ENCODE peak calls at places on chromosomes 3 and 15, in nine cellular contexts. B is GM12878, V is gastrocnemius medialis, A is cardiac muscle cell, H is neural progenitor cell, Q is mesendoderm, N is hepatocyte, R is PC-3, Y is psoas muscle. S is an unnamed sample.

GRCh38 chr3:118951089-118951488 is 83.6 kb downstream of the IGSF11 start:
- DNase-seq in R (no peak), A (no peak), V (no peak), Y (no peak), H (no peak), Q (no peak), B (no peak), N (no peak), S (no peak)

GRCh38 chr3:65210026-65210814 is 522.4 kb upstream of the ADAMTS9 start:
- DNase-seq in Q (no peak), Y (no peak), N (no peak), R (no peak), V (no peak), B (no peak), H (no peak), A (no peak), S (no peak)

GRCh38 chr15:35757790-35758189 is 211.8 kb upstream of the DPH6 start:
- DNase-seq in R (peak), Q (no peak), H (no peak), V (no peak), B (no peak), N (no peak), Y (no peak), A (no peak), S (no peak)

GRCh38 chr3:140922634-140923033 is 19.0 kb upstream of the SLC25A36 start:
- DNase-seq in A (peak), N (peak), B (no peak), V (no peak), Q (peak), Y (no peak), H (peak), R (peak), S (no peak)

GRCh38 chr3:64518496-64518895 is 169.3 kb downstream of the ADAMTS9 start:
- DNase-seq in H (no peak), R (peak), Q (no peak), N (no peak), V (no peak), A (no peak), Y (no peak), B (no peak), S (no peak)

GRCh38 chr3:123521179-123521969 is 63.5 kb downstream of the HACD2 start:
- DNase-seq in R (no peak), N (no peak), V (no peak), Q (no peak), A (peak), B (no peak), H (no peak), Y (no peak), S (no peak)

GRCh38 chr15:42037650-42038049 is 16.8 kb upstream of the PLA2G4E start:
- DNase-seq in V (no peak), Y (no peak), A (no peak), Q (no peak), N (no peak), H (no peak), R (peak), B (no peak), S (peak)

GRCh38 chr3:42497009-42497731 is 5.3 kb upstream of the VIPR1 start:
- DNase-seq in B (no peak), N (peak), H (peak), Q (peak), V (no peak), R (peak), Y (no peak), A (peak), S (peak)

GRCh38 chr3:154427685-154428291 is 2.2 kb downstream of the GPR149 start:
- DNase-seq in R (no peak), H (peak), B (no peak), V (no peak), Q (peak), N (no peak), Y (no peak), A (no peak), S (no peak)

GRCh38 chr15:56667517-56667916 is 65.8 kb downstream of the ZNF280D start:
- DNase-seq in V (no peak), H (no peak), B (no peak), Q (no peak), Y (no peak), N (no peak), A (no peak), R (no peak), S (no peak)

GRCh38 chr3:110608566-110608965 is 463.1 kb upstream of the NECTIN3 start:
- DNase-seq in Y (no peak), Q (no peak), H (no peak), N (no peak), V (no peak), B (no peak), R (no peak), A (peak), S (no peak)

GRCh38 chr3:182969277-182969676 is 11.1 kb downstream of the DCUN1D1 start:
- DNase-seq in Q (no peak), Y (no peak), V (no peak), B (no peak), R (peak), H (no peak), N (no peak), A (peak), S (no peak)

GRCh38 chr3:140995881-140996280 is 54.2 kb downstream of the SLC25A36 start:
- DNase-seq in H (no peak), R (no peak), Y (no peak), V (no peak), Q (no peak), N (no peak), A (peak), B (no peak), S (no peak)

GRCh38 chr3:168885028-168885427 is 778.5 kb downstream of the MECOM start:
- DNase-seq in A (peak), V (no peak), Y (no peak), B (no peak), H (no peak), R (peak), Q (no peak), N (no peak), S (no peak)

GRCh38 chr3:107988464-107989156 is 102.2 kb downstream of the CD47 start:
- DNase-seq in N (peak), Q (no peak), V (peak), H (no peak), Y (peak), R (peak), A (peak), B (no peak), S (peak)

GRCh38 chr15:100026041-100026440 is 292.8 kb upstream of the LYSMD4 start:
- DNase-seq in Y (no peak), R (no peak), H (no peak), V (no peak), N (no peak), B (no peak), A (no peak), Q (no peak), S (no peak)

GRCh38 chr3:31695280-31696008 is 162.7 kb downstream of the STT3B start:
- DNase-seq in H (peak), Y (no peak), B (no peak), A (no peak), N (peak), R (peak), V (no peak), Q (peak), S (no peak)

GRCh38 chr15:80504931-80505330 is 100.7 kb downstream of the ARNT2 start:
- DNase-seq in Y (no peak), B (no peak), N (no peak), A (no peak), Q (no peak), H (no peak), R (no peak), V (no peak), S (no peak)

GRCh38 chr3:153595186-153595815 is 433.3 kb downstream of the RAP2B start:
- DNase-seq in H (peak), V (no peak), R (peak), A (peak), B (no peak), Y (no peak), N (peak), Q (peak), S (no peak)

GRCh38 chr3:134325106-134325705 is 49.0 kb downstream of the AMOTL2 start:
- DNase-seq in B (no peak), Y (no peak), R (no peak), V (no peak), H (no peak), N (no peak), A (no peak), Q (no peak), S (no peak)

GRCh38 chr3:11140054-11140712 is 14.1 kb upstream of the HRH1 start:
- DNase-seq in Y (no peak), B (peak), Q (no peak), A (no peak), V (peak), H (no peak), N (peak), R (peak), S (no peak)

GRCh38 chr3:170290194-170290593 is 67.3 kb upstream of the SKIL start:
- DNase-seq in B (no peak), Y (no peak), Q (no peak), A (no peak), N (no peak), R (peak), H (no peak), V (no peak), S (no peak)

GRCh38 chr3:12990781-12991480 is 82.3 kb downstream of the IQSEC1 start:
- DNase-seq in R (peak), N (peak), B (no peak), H (no peak), V (no peak), A (peak), Y (no peak), Q (peak), S (no peak)

GRCh38 chr3:32733631-32734229 is 48.7 kb downstream of the CNOT10 start:
- DNase-seq in H (peak), N (peak), A (peak), Y (no peak), B (peak), R (peak), Q (peak), V (no peak), S (no peak)

GRCh38 chr3:11307830-11308432 is 35.7 kb downstream of the ATG7 start:
- DNase-seq in Y (no peak), V (no peak), N (no peak), B (no peak), R (no peak), A (no peak), Q (no peak), H (no peak), S (no peak)

GRCh38 chr3:69744507-69744906 is 5.2 kb downstream of the MITF start:
- DNase-seq in H (no peak), B (no peak), A (no peak), Q (no peak), N (no peak), R (no peak), Y (no peak), V (no peak), S (no peak)

GRCh38 chr3:172466553-172467130 is 18.4 kb upstream of the GHSR start:
- DNase-seq in Y (no peak), Q (no peak), V (no peak), H (no peak), B (no peak), N (no peak), R (peak), A (no peak), S (no peak)

GRCh38 chr3:123357275-123357674 is 91.6 kb downstream of the ADCY5 start:
- DNase-seq in R (no peak), Q (no peak), N (no peak), B (no peak), Y (no peak), H (no peak), V (no peak), A (no peak), S (no peak)

GRCh38 chr15:69610264-69610663 is 157.6 kb downstream of the RPLP1 start:
- DNase-seq in H (no peak), R (no peak), B (no peak), Y (no peak), V (no peak), Q (no peak), N (no peak), A (peak), S (no peak)
- H3K27ac ChIP-seq in H (no peak), R (no peak), B (no peak), Y (no peak), V (no peak), Q (no peak), N (no peak), A (no peak), S (no peak)

GRCh38 chr15:93031103-93031464 is 57.9 kb downstream of the RGMA start:
- DNase-seq in Q (no peak), R (no peak), A (no peak), H (no peak), Y (no peak), N (no peak), V (peak), B (no peak), S (no peak)

GRCh38 chr15:93028111-93028631 is 60.8 kb downstream of the RGMA start:
- DNase-seq in B (no peak), A (peak), N (no peak), H (no peak), Y (no peak), R (no peak), V (peak), Q (no peak), S (no peak)

GRCh38 chr15:93029613-93030429 is 59.2 kb downstream of the RGMA start:
- DNase-seq in V (peak), Y (peak), A (peak), N (peak), H (no peak), B (no peak), R (peak), Q (no peak), S (no peak)

GRCh38 chr15:93028632-93029612 is 60.1 kb downstream of the RGMA start:
- DNase-seq in A (peak), V (peak), Q (no peak), H (no peak), N (peak), Y (peak), R (peak), B (no peak), S (peak)

GRCh38 chr15:93030430-93031102 is 58.4 kb downstream of the RGMA start:
- DNase-seq in N (peak), V (peak), R (peak), Q (peak), B (peak), H (peak), Y (peak), A (peak), S (peak)
- H3K27ac ChIP-seq in N (no peak), V (peak), R (no peak), Q (no peak), B (no peak), H (peak), Y (peak), A (no peak), S (no peak)

GRCh38 chr3:58025406-58025805 is 17.2 kb downstream of the FLNB start:
- DNase-seq in A (no peak), Q (no peak), Y (no peak), R (no peak), N (no peak), B (no peak), H (no peak), V (no peak), S (no peak)
- H3K27ac ChIP-seq in A (no peak), Q (no peak), Y (no peak), R (peak), N (peak), B (no peak), H (no peak), V (no peak), S (no peak)

GRCh38 chr15:51405646-51406194 is 64.3 kb downstream of the GLDN start:
- DNase-seq in Y (no peak), H (no peak), A (no peak), Q (no peak), N (no peak), R (no peak), B (no peak), V (no peak), S (no peak)

GRCh38 chr15:51401065-51401780 is 59.8 kb downstream of the GLDN start:
- DNase-seq in B (no peak), H (no peak), Q (peak), N (no peak), V (no peak), R (no peak), A (no peak), Y (no peak), S (no peak)

GRCh38 chr15:51403946-51404695 is 62.7 kb downstream of the GLDN start:
- DNase-seq in V (no peak), Y (no peak), B (no peak), H (no peak), N (no peak), R (peak), Q (no peak), A (no peak), S (no peak)

GRCh38 chr15:51401872-51402517 is 60.5 kb downstream of the GLDN start:
- DNase-seq in A (peak), Y (peak), B (no peak), H (peak), N (peak), Q (peak), R (peak), V (no peak), S (peak)

DNA sequence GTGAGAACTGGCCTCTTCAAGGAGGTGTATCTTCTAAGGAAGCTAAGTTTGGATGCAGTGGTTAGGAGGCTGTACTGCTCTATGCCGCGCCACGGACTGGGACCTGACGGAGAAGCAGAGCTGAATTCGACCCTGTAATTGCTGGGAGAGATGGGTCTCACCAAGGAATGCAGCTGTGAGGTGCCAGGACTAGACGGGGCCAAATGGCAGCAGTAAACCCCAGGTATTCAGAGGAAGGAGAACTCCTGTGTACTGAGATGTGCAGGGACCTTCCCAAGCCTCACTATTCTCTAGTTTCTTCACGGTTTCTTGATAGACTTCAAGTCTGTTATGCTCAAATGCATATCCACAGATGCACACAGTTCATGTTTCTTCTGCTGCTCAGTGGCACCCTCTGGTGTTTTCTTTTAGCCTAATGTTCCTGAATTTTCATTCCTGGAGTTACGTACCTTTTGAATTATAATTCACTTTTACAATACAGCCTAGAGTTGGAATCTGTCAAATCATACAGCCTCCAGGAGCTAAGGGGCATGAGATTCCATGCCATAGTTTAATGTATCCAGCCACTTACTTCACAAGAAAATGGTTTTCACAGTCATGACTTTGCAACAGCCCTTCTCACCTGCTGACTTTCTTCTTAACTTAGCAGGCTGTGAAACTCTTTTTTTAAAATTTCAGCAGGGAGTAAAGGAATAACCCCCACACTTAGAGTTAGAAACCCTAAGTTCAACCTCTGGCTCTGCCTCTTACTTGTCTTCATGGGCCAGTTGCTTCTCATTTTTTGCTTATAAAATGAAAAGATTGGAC is 61.8 kb downstream of the GLDN start:
- DNase-seq in H (peak), R (peak), N (peak), B (no peak), Y (no peak), Q (no peak), V (no peak), A (peak), S (no peak)
- H3K27ac ChIP-seq in H (no peak), R (no peak), N (no peak), B (no peak), Y (no peak), Q (no peak), V (no peak), A (no peak), S (no peak)

GRCh38 chr3:126209741-126210140 is 29.4 kb upstream of the ALDH1L1 start:
- DNase-seq in Q (no peak), Y (no peak), B (no peak), R (no peak), A (no peak), V (no peak), N (no peak), H (no peak), S (no peak)

GRCh38 chr3:126208618-126209256 is 28.4 kb upstream of the ALDH1L1 start:
- DNase-seq in Q (no peak), A (peak), N (peak), R (peak), V (peak), Y (peak), B (no peak), H (no peak), S (peak)

GRCh38 chr3:126207166-126207565 is 26.8 kb upstream of the ALDH1L1 start:
- DNase-seq in A (no peak), H (no peak), Q (no peak), B (no peak), Y (no peak), R (no peak), V (no peak), N (no peak), S (no peak)

GRCh38 chr3:126205717-126206655 is 25.6 kb upstream of the ALDH1L1 start:
- DNase-seq in N (no peak), V (no peak), A (peak), H (no peak), B (no peak), Y (no peak), R (no peak), Q (no peak), S (no peak)

GRCh38 chr3:126208182-126208581 is 27.8 kb upstream of the ALDH1L1 start:
- DNase-seq in N (no peak), A (no peak), Q (peak), V (no peak), R (no peak), H (no peak), B (no peak), Y (no peak), S (no peak)
- H3K27ac ChIP-seq in N (no peak), A (no peak), Q (no peak), V (peak), R (no peak), H (no peak), B (no peak), Y (peak), S (no peak)

GRCh38 chr3:188575501-188575900 is 421.5 kb downstream of the LPP start:
- DNase-seq in B (no peak), A (no peak), N (no peak), Y (no peak), H (no peak), V (no peak), Q (peak), R (no peak), S (no peak)
- H3K27ac ChIP-seq in B (no peak), A (no peak), N (no peak), Y (no peak), H (no peak), V (no peak), Q (no peak), R (no peak), S (no peak)

GRCh38 chr3:98761656-98762229 is 1.4 kb upstream of the ST3GAL6 start:
- DNase-seq in V (no peak), A (no peak), B (no peak), H (peak), Y (no peak), R (no peak), N (no peak), Q (no peak), S (no peak)

GRCh38 chr3:98765721-98766120 is 2.6 kb downstream of the ST3GAL6 start:
- DNase-seq in H (no peak), Y (no peak), A (no peak), V (no peak), N (no peak), Q (no peak), B (no peak), R (no peak), S (no peak)

GRCh38 chr3:98763076-98763475 is at the start of gene ST3GAL6:
- DNase-seq in A (peak), H (no peak), R (no peak), Q (no peak), Y (no peak), N (no peak), B (no peak), V (peak), S (no peak)

GRCh38 chr3:98764692-98765002 is 1.5 kb downstream of the ST3GAL6 start:
- DNase-seq in V (no peak), H (no peak), Q (no peak), N (no peak), R (no peak), Y (no peak), A (no peak), B (no peak), S (no peak)

DNA sequence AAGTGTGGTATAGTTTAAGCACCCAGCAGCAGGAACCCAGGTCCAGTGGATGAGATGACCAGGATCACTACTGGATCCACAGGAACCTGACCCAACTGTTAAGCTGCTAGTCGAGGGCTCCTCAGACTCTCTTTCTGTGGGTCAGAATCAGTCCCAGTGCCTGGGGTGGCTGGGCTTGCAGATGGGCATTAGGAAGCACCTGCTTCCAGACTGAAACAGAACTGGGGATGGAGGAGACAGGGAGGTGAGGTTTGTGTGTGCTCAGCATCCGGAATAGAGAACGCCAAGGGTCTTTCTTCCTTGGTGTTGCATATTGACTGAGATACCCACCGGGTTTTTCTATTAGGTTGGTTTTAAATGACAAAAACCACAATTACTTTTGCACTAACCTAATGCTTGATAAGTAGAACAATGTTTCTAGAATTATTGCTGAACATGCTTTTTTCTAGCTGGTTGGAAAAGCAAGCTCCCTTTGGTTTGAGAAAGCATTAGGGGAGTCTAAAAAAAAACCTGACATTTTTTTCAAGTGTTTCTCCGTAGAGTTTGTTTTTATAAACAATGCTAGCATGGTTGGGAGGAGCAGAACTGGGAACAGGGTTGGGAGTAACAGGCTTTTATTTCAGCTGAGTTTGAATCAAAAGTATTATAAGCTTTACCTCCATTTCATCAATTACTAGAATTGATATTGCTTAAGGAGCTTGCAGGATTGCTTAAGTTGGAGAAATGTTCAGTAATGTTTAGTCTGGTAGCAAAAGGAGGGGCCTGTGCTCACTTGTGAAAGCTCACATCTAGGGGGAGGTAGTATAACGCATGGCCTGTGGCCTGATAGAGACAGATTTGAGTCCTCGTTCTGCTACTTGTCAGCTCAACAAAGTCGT is 913 bp downstream of the ST3GAL6 start:
- DNase-seq in R (no peak), A (peak), Y (no peak), B (no peak), V (no peak), H (no peak), Q (no peak), N (no peak), S (no peak)
- H3K27ac ChIP-seq in R (no peak), A (peak), Y (no peak), B (peak), V (no peak), H (no peak), Q (no peak), N (no peak), S (peak)